ENCODE peak calls at places on chromosomes 7 and 10, in six cellular contexts. P, F, X, H, G and O are unnamed samples.

GRCh38 chr10:51052152-51052551 is 22.1 kb upstream of the PRKG1 start:
- DNase-seq in X (no peak), P (no peak), H (no peak), G (no peak), F (no peak), O (no peak)

GRCh38 chr7:42161723-42162122 is 75.3 kb downstream of the GLI3 start:
- DNase-seq in P (no peak), F (no peak), G (no peak), X (no peak), H (no peak), O (no peak)

GRCh38 chr7:47452715-47453092 is 129.2 kb downstream of the TNS3 start:
- DNase-seq in X (no peak), F (no peak), G (no peak), P (no peak), H (no peak), O (no peak)

GRCh38 chr10:83182076-83182475 is 957.2 kb upstream of the GHITM start:
- DNase-seq in H (no peak), P (no peak), F (no peak), X (no peak), G (no peak), O (no peak)

GRCh38 chr10:86366033-86366901 is at the start of gene GRID1:
- DNase-seq in G (peak), H (peak), F (peak), X (no peak), P (no peak), O (no peak)

GRCh38 chr7:17506090-17506489 is 207.6 kb downstream of the AHR start:
- DNase-seq in G (no peak), F (no peak), H (no peak), P (peak), X (peak), O (peak)

GRCh38 chr7:43768201-43768893 is 9.9 kb downstream of the BLVRA start:
- DNase-seq in H (no peak), G (no peak), X (no peak), P (no peak), F (no peak), O (no peak)

GRCh38 chr7:139058963-139059362 is 23.1 kb upstream of the ZC3HAV1L start:
- DNase-seq in X (no peak), F (no peak), G (no peak), P (no peak), H (no peak), O (no peak)

GRCh38 chr10:51459476-51459875 is 239.9 kb downstream of the CSTF2T start:
- DNase-seq in X (no peak), F (no peak), G (no peak), P (no peak), H (no peak), O (no peak)

GRCh38 chr7:11701829-11702560 is 130.0 kb downstream of the THSD7A start:
- DNase-seq in F (no peak), G (no peak), H (no peak), P (peak), X (no peak), O (no peak)

GRCh38 chr7:96636342-96636865 is 73.2 kb downstream of the SEM1 start:
- DNase-seq in H (no peak), X (no peak), F (no peak), G (no peak), P (no peak), O (no peak)

GRCh38 chr7:127718325-127718724 is 66.3 kb downstream of the SND1 start:
- DNase-seq in F (no peak), P (no peak), X (no peak), G (no peak), H (no peak), O (no peak)

GRCh38 chr7:136193940-136194339 is 216.8 kb upstream of the MTPN start:
- DNase-seq in P (no peak), G (no peak), H (no peak), X (no peak), F (no peak), O (no peak)

GRCh38 chr7:41107938-41108448 is 594.9 kb downstream of the INHBA start:
- DNase-seq in G (no peak), F (no peak), P (peak), X (peak), H (no peak), O (peak)

GRCh38 chr7:44374007-44374763 is 48.8 kb upstream of the CAMK2B start:
- DNase-seq in G (no peak), H (no peak), X (no peak), F (no peak), P (no peak), O (no peak)

GRCh38 chr10:110354322-110354766 is 49.6 kb upstream of the SMNDC1 start:
- DNase-seq in F (peak), X (peak), P (peak), H (peak), G (peak), O (peak)

GRCh38 chr10:79263951-79264350 is 83.3 kb upstream of the PPIF start:
- DNase-seq in X (no peak), P (no peak), H (no peak), G (no peak), F (no peak), O (no peak)

GRCh38 chr10:109881481-109881880 is 41.8 kb downstream of the XPNPEP1 start:
- DNase-seq in H (no peak), P (no peak), F (no peak), G (no peak), X (no peak), O (no peak)

GRCh38 chr7:91126762-91127161 is 137.5 kb upstream of the FZD1 start:
- DNase-seq in H (no peak), X (no peak), F (no peak), P (no peak), G (no peak), O (no peak)

GRCh38 chr10:118139321-118139720 is 92.6 kb upstream of the RAB11FIP2 start:
- DNase-seq in H (no peak), X (no peak), G (no peak), F (no peak), P (no peak), O (no peak)

GRCh38 chr7:134724606-134725005 is 54.8 kb upstream of the CALD1 start:
- DNase-seq in F (peak), P (peak), H (peak), X (peak), G (no peak), O (peak)

GRCh38 chr7:134718211-134718875 is 61.1 kb upstream of the CALD1 start:
- DNase-seq in P (no peak), H (no peak), G (no peak), F (no peak), X (no peak), O (no peak)

GRCh38 chr7:134723904-134724303 is 55.5 kb upstream of the CALD1 start:
- DNase-seq in X (no peak), P (no peak), G (no peak), F (no peak), H (no peak), O (no peak)

GRCh38 chr7:134722786-134723322 is 56.6 kb upstream of the CALD1 start:
- DNase-seq in X (no peak), H (no peak), F (no peak), G (no peak), P (no peak), O (no peak)

DNA sequence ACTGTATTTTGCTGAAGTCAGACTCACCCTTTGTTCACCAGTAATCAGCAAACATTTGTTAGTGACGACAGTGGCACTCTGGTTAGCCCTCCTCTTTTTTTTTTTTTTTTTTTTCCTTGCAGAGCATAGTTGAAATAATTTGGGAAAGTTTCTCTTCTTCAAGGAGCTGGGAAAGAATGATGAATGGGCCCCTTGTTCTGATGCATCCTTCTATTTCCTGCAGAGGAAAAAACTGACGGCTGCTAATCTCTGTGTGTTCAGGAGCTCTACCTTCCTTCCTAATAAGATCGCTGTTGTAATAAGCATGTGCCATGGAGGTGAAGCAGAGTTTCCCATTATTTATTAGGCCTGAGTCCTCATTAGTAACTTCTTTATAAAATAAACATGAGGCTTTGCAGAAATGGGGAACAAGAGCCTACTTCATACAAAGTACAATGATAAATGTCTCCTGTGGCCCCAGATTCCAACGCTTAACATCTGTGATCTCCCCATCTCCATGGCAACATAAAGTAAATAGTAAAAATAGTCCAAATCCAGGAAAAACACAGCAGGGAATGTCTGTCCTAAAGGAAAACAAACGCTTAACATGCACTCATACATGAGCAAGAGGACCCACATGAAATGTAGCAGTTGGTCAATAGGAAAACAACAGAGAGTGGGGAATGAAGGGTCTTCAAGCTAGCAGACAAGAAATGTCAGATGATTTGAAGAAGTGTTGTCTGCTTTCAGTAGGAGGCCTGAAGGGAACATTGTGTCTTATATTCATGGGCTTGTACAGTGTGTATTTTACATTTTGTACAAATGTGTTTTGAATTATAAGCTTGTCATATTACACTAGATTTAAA is 59.1 kb upstream of the CALD1 start:
- DNase-seq in H (no peak), X (no peak), G (no peak), P (no peak), F (no peak), O (no peak)
- TF ChIP-seq CHD2 in H (no peak), X (no peak), G (no peak), P (no peak), F (no peak), O (no peak)

DNA sequence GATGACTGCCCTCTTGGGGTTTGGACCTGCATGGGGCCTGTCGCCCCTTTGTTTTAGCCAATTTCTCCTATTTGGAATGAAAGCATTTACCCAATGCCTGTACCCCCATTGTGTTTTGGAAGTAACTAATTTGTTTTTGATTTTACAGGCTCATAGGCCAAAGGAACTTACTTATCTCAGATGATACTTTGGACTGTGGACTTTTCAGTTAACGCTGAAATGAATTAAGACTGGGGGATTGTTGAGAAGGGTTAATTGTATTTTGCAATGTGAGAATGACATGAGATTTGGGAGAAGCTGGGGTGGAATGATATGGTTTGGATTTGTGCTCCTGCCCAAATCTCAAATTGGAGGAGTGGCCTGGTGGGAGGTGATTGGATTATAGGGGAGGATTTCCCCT is 185.8 kb upstream of the PHYHIPL start:
- DNase-seq in F (no peak), X (no peak), P (no peak), G (no peak), H (no peak), O (no peak)
- TF ChIP-seq CHD2 in F (no peak), X (no peak), P (no peak), G (no peak), H (no peak), O (no peak)

DNA sequence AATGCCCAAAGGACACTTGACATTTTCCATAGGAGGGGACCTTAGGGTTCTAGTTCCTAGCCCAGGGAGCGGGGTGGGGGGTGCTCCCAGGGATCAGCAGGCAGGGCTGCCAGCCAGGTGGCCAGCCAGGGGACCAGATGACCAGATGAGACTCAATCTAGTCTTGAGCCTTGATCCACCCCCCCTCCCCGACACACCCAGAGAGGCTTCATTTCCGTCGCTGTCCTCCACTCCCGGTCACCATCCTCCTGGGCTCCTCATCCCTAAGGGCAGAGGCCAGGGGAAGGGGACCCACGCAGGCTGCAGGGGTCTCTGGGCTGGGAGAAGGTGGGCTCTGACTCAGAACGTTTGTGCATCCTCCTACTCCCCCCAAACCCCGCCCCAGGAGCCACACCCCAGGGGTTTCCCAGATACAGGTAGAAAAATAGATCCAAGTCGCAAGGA is 1.0 kb downstream of the STX1A start:
- DNase-seq in F (no peak), G (peak), H (no peak), X (no peak), P (no peak), O (no peak)
- TF ChIP-seq CHD2 in F (no peak), G (no peak), H (no peak), X (no peak), P (no peak), O (no peak)

GRCh38 chr7:105759670-105760548 is 116.5 kb downstream of the ATXN7L1 start:
- DNase-seq in H (peak), P (peak), F (no peak), X (peak), G (peak), O (no peak)
- TF ChIP-seq CHD2 in H (no peak), P (no peak), F (no peak), X (no peak), G (peak), O (no peak)

GRCh38 chr10:7563770-7564169 is 103.0 kb downstream of the ITIH5 start:
- DNase-seq in P (no peak), H (no peak), F (no peak), X (no peak), G (no peak), O (no peak)
- TF ChIP-seq CHD2 in P (no peak), H (no peak), F (no peak), X (no peak), G (no peak), O (no peak)

DNA sequence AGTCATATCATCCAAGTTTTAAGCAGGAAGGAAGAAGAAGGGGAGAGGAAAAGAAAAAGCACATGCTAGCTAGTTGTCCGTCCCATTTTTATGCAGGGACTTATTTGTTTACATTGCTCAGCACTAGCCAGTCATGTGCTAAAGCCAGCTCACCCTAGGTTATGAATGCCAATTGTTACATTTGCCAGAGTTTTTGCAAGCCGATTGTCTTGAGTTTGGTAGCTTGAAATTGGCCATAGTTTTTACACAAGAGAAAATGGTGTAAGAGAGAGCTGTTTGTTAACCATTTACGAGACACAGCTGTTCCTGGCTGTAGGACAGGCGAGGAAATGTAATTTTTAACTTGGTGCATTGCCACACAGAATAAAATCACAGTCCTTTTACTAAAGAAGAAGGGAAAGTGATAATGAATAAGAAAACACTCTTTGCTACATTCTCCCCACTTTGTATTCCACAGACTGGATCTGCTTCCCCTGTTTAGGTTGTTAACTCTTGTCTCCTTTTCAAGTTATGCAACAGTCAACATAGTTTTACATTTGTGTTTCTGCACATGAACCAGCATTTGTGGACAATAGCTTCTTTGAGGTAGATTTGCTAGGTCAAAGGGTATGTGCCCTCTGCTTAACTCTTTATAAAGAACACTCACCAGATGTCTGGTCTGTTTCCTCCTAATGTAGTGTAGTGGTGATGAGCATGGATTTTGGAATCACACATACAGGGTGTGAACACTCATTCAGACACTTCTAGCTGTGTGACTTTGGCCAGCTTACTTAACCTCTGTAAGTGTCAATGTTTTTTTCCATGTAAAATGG is 357.2 kb downstream of the LRMDA start:
- DNase-seq in G (no peak), F (no peak), P (no peak), H (no peak), X (peak), O (no peak)
- TF ChIP-seq CHD2 in G (no peak), F (no peak), P (no peak), H (no peak), X (no peak), O (no peak)

GRCh38 chr7:150377116-150377979 is 1.8 kb upstream of the ZNF775 start:
- DNase-seq in X (no peak), H (no peak), P (no peak), F (no peak), G (no peak), O (no peak)
- TF ChIP-seq CHD2 in X (no peak), H (no peak), P (no peak), F (no peak), G (no peak), O (no peak)

DNA sequence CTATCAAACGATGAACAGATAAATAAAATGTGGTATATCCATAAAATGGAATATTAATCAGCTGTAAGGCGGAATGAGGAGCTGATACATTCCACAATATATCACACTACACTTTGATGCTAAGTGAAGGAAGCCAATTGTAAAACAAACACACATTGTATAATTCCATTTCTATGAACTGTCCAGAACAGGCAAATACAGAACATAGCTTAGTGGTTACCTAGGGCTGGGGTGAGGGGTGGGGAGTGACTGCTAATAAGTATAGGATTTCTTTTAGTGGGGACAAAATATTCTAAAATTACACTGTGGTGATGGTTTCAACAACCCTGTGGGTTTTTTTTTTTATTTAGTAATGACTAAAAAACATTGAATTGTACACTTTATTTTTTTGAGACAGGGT is 82.1 kb upstream of the SLC26A5 start:
- DNase-seq in F (no peak), H (no peak), G (no peak), X (no peak), P (no peak), O (no peak)
- TF ChIP-seq CHD2 in F (no peak), H (no peak), G (no peak), X (no peak), P (no peak), O (no peak)

DNA sequence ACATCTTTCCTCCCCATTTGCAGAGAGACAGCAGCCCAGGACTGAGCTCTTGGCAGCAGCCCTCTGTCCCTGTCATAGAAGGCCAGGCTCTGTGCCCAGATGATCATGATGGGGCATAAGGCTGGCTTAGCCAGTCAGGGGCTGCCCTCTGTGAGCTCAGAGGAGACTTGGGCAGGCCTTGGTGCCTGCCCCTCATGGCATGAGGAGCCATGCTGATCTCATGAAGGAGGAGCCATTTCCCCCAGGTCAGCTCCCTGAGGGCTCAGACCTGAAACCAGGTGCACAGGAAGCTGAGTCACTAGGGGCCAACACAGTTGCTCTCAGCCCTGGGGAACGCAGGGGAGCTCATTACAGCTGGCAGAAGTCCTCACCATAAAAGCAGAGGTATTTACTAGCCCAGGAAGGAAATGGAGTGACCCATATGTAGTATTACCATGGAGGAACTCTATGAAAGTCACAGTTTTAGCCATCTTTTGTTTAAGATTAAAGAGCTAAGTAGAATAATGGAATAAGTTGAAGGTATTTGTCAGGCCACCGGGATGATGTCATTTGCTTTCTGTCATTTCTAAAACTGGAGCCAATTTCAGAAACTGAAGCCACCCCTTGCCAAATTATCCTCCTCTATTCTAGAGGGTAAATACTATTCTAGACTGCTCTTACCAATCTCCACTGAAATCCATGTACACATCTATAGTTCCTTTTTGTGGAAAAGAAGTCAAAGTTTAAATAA is 362.4 kb upstream of the ZNF32 start:
- DNase-seq in G (no peak), X (no peak), F (no peak), H (no peak), P (no peak), O (peak)
- TF ChIP-seq CHD2 in G (no peak), X (no peak), F (no peak), H (no peak), P (no peak), O (no peak)